ENCODE peak calls at places on chromosomes 4 and X, in eight cellular contexts. T is upper lobe of right lung, W is DMS153, B is GM04503, Y is H7, F is NB4, E is fibroblast of villous mesenchyme, L is astrocyte. P is an unnamed sample.

GRCh38 chrX:19840899-19841648 is 46.3 kb downstream of the SH3KBP1 start:
- DNase-seq in Y (peak), T (no peak), E (peak), F (peak), W (no peak), L (peak), B (no peak), P (peak)

GRCh38 chr4:44368413-44369167 is 80.0 kb downstream of the KCTD8 start:
- DNase-seq in F (no peak), L (peak), W (no peak), E (no peak), B (no peak), T (no peak), Y (no peak), P (no peak)

GRCh38 chr4:5500165-5500564 is 208.2 kb downstream of the EVC2 start:
- DNase-seq in B (no peak), L (no peak), W (no peak), E (peak), F (peak), Y (no peak), T (no peak), P (no peak)

GRCh38 chr4:42673084-42673429 is 16.2 kb upstream of the ATP8A1 start:
- DNase-seq in Y (no peak), B (peak), L (peak), F (no peak), E (no peak), W (no peak), T (peak), P (no peak)

GRCh38 chrX:140821280-140821679 is 111.7 kb downstream of the LINC00632 start:
- DNase-seq in F (no peak), L (no peak), Y (no peak), T (no peak), W (no peak), E (no peak), B (no peak), P (peak)

GRCh38 chr4:41160010-41160789 is 54.1 kb downstream of the APBB2 start:
- DNase-seq in Y (no peak), W (no peak), F (no peak), T (no peak), L (peak), B (peak), E (peak), P (no peak)

GRCh38 chr4:48141048-48141447 is 7.0 kb upstream of the TXK start:
- DNase-seq in B (peak), W (no peak), T (no peak), L (peak), F (peak), E (peak), Y (peak), P (peak)

GRCh38 chr4:13783800-13784411 is 156.4 kb upstream of the BOD1L1 start:
- DNase-seq in T (no peak), E (no peak), B (no peak), L (peak), Y (no peak), W (no peak), F (no peak), P (no peak)

GRCh38 chr4:162497564-162498167 is 333.9 kb upstream of the FSTL5 start:
- DNase-seq in W (no peak), E (peak), F (peak), Y (peak), B (peak), L (peak), T (no peak), P (peak)

GRCh38 chrX:434946-435345 is 48.2 kb upstream of the PPP2R3B start:
- DNase-seq in W (no peak), T (peak), F (no peak), L (no peak), Y (peak), E (no peak), B (no peak), P (no peak)

P was measured in NAMALWA.